ENCODE peak calls at places on chromosome 10, in seven cellular contexts. O is K562, H is HCT116, Q is HepG2, P is SK-N-SH, Z is H1, G is GM12878. J is an unnamed sample. For H3K4me1, the result is how much of the 10 kb centered on the place peaks cover.

GRCh38 chr10:33783078-33783477 is 448.6 kb upstream of the NRP1 start:
- DNase-seq in O (no peak), Q (no peak), H (no peak), Z (no peak), P (no peak), G (no peak), J (no peak)

GRCh38 chr10:114458955-114459354 is 54.7 kb upstream of the AFAP1L2 start:
- DNase-seq in Z (peak), O (peak), P (peak), H (peak), Q (peak), G (no peak), J (no peak)

GRCh38 chr10:26717476-26717875 is 20.0 kb downstream of the PDSS1 start:
- DNase-seq in Q (no peak), G (no peak), O (no peak), P (no peak), H (no peak), Z (no peak), J (no peak)

GRCh38 chr10:90075995-90076394 is 374.6 kb downstream of the KIF20B start:
- DNase-seq in Q (no peak), H (no peak), P (no peak), O (no peak), Z (no peak), G (no peak), J (no peak)

GRCh38 chr10:34194259-34194658 is 620.8 kb downstream of the PARD3 start:
- DNase-seq in O (no peak), G (no peak), H (no peak), P (peak), Q (no peak), Z (no peak), J (no peak)

GRCh38 chr10:70093335-70093944 is 39.2 kb downstream of the AIFM2 start:
- DNase-seq in H (no peak), P (no peak), Z (no peak), Q (no peak), O (no peak), G (no peak), J (no peak)

GRCh38 chr10:51083280-51083986 is 9.1 kb downstream of the PRKG1 start:
- DNase-seq in O (no peak), P (no peak), H (no peak), Z (no peak), Q (no peak), G (no peak), J (no peak)

GRCh38 chr10:70267161-70267933 is 16.5 kb downstream of the NPFFR1 start:
- DNase-seq in H (peak), O (peak), Z (no peak), Q (no peak), G (no peak), P (no peak), J (peak)

GRCh38 chr10:31075434-31075833 is 43.8 kb upstream of the ZNF438 start:
- DNase-seq in O (no peak), H (no peak), P (no peak), Q (no peak), Z (no peak), G (no peak), J (no peak)

GRCh38 chr10:101066890-101067355 is 5.1 kb downstream of the KAZALD1 start:
- DNase-seq in G (no peak), Q (no peak), P (peak), H (no peak), Z (no peak), O (peak), J (no peak)

GRCh38 chr10:112278871-112279270 is 4.3 kb upstream of the TECTB start:
- DNase-seq in O (no peak), H (no peak), Z (no peak), G (no peak), P (no peak), Q (no peak), J (no peak)

GRCh38 chr10:70571236-70571635 is 31.3 kb downstream of the PRF1 start:
- DNase-seq in H (no peak), Q (no peak), P (no peak), G (no peak), Z (no peak), O (no peak), J (no peak)

GRCh38 chr10:80567292-80567691 is 29.6 kb downstream of the SH2D4B start:
- DNase-seq in H (no peak), Q (no peak), P (no peak), O (peak), G (no peak), Z (no peak), J (no peak)

GRCh38 chr10:52455095-52455494 is 141.0 kb downstream of the DKK1 start:
- DNase-seq in Z (no peak), P (no peak), Q (no peak), O (no peak), H (no peak), G (no peak), J (no peak)
- TF ChIP-seq SIN3A in Z (no peak), P (no peak), Q (no peak), O (no peak), H (no peak), G (no peak), J (no peak)

GRCh38 chr10:44931621-44932337 is 20.6 kb downstream of the TMEM72 start:
- DNase-seq in G (no peak), P (no peak), Z (no peak), O (no peak), Q (no peak), H (no peak), J (no peak)
- H3K4me1 ChIP-seq in G (under half), P (under half), Z (under half), O (under half), Q (half or more), H (under half), J (under half)

GRCh38 chr10:102268333-102268999 is 23.1 kb downstream of the GBF1 start:
- DNase-seq in Z (no peak), H (no peak), P (no peak), O (no peak), G (no peak), Q (no peak), J (no peak)
- TF ChIP-seq CTCF in Z (no peak), H (no peak), P (peak), O (no peak), G (no peak), Q (no peak), J (no peak)

GRCh38 chr10:94002156-94002555 is 8.4 kb downstream of the PLCE1 start:
- DNase-seq in G (no peak), O (no peak), Q (no peak), H (no peak), Z (no peak), P (no peak), J (no peak)
- TF ChIP-seq SIN3A in G (no peak), O (no peak), Q (no peak), H (no peak), Z (no peak), P (no peak), J (no peak)

GRCh38 chr10:119806334-119807130 is 66.1 kb downstream of the MCMBP start:
- DNase-seq in P (no peak), H (no peak), G (no peak), Z (no peak), Q (no peak), O (no peak), J (no peak)
- H3K4me1 ChIP-seq in P (under half), H (under half), G (under half), Z (under half), Q (under half), O (under half), J (under half)

DNA sequence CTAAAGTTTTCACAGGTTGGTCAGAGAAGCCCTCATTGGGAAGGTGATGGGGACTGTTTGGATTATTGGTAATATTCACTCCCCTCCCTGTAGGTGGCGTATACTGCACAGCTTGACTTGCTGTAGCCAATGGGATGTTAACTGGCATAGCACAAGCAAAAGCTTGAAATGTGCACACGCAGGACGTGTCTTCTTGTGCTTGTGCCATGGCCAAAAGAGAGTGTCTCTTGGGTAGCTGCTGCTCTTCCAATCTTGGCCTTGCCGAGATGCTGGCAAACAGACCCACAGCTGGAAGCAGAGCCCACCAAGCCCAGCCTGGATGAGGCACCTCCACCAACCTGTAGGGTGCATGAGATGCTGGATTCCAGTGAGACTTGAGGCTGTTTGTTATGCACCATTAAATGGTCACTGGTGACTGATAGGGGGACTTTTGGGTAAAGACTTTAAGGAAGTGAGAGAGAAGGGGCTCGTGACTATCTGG is 266.0 kb downstream of the GRID1 start:
- DNase-seq in O (no peak), Z (no peak), Q (peak), G (no peak), P (peak), H (peak), J (no peak)
- TF ChIP-seq CTCF in O (peak), Z (peak), Q (peak), G (peak), P (no peak), H (peak), J (peak)

J was measured in Panc1.